ENCODE peak calls at places on chromosome 9, in nine cellular contexts. B is stimulated activated CD4-positive, alpha-beta T cell treated with anti-CD3 and anti-CD28 coated beads, TNF-alpha, amount 100 ng/mL, for 24 hours; Z is activated CD4-positive, alpha-beta T cell treated with anti-CD3 and anti-CD28 coated beads for 1 hour; N is T-helper 1 cell; U is lower lobe of right lung; J is fibroblast of gingiva; I is HS-27A; V is NCI-H82; A is non-pigmented ciliary epithelial cell. F is an unnamed sample.

GRCh38 chr9:36744678-36745077 is 172.0 kb downstream of the MELK start:
- DNase-seq in B (no peak), Z (no peak), N (no peak), U (no peak), J (no peak), I (no peak), V (no peak), A (no peak), F (no peak)

GRCh38 chr9:131237931-131238401 is 38.3 kb downstream of the FAM78A start:
- DNase-seq in B (peak), Z (peak), N (peak), U (peak), J (peak), I (no peak), V (peak), A (peak), F (peak)

GRCh38 chr9:124290053-124290581 is 32.4 kb downstream of the NEK6 start:
- DNase-seq in B (no peak), Z (no peak), N (no peak), U (no peak), J (no peak), I (no peak), V (no peak), A (no peak), F (no peak)

GRCh38 chr9:37582548-37583157 is 6.5 kb upstream of the FBXO10 start:
- DNase-seq in B (no peak), Z (no peak), N (no peak), U (no peak), J (peak), I (no peak), V (peak), A (peak), F (no peak)

GRCh38 chr9:137129089-137129455 is 9.9 kb upstream of the GRIN1 start:
- DNase-seq in B (no peak), Z (no peak), N (no peak), U (no peak), J (no peak), I (no peak), V (peak), A (no peak), F (peak)

GRCh38 chr9:4113711-4114110 is 186.2 kb downstream of the GLIS3 start:
- DNase-seq in B (no peak), Z (no peak), N (no peak), U (no peak), J (peak), I (no peak), V (no peak), A (no peak), F (no peak)

GRCh38 chr9:81826541-81826906 is 101.7 kb upstream of the SPATA31D4 start:
- DNase-seq in B (no peak), Z (no peak), N (no peak), U (peak), J (no peak), I (no peak), V (no peak), A (no peak), F (no peak)

GRCh38 chr9:777978-778377 is 63.5 kb upstream of the DMRT1 start:
- DNase-seq in B (no peak), Z (no peak), N (no peak), U (no peak), J (no peak), I (no peak), V (no peak), A (no peak), F (no peak)

GRCh38 chr9:130918870-130919558 is 20.0 kb downstream of the FIBCD1 start:
- DNase-seq in B (no peak), Z (no peak), N (no peak), U (no peak), J (no peak), I (no peak), V (no peak), A (no peak), F (no peak)

GRCh38 chr9:78575791-78576190 is 278.9 kb downstream of the PSAT1 start:
- DNase-seq in B (no peak), Z (no peak), N (no peak), U (no peak), J (no peak), I (no peak), V (peak), A (no peak), F (no peak)

GRCh38 chr9:126809068-126809467 is 4.2 kb downstream of the ZBTB43 start:
- DNase-seq in B (no peak), Z (no peak), N (no peak), U (no peak), J (peak), I (no peak), V (no peak), A (no peak), F (no peak)

GRCh38 chr9:9299134-9299533 is 1313.7 kb downstream of the PTPRD start:
- DNase-seq in B (no peak), Z (no peak), N (no peak), U (no peak), J (no peak), I (no peak), V (peak), A (no peak), F (no peak)

GRCh38 chr9:36501727-36502126 is 71.0 kb upstream of the MELK start:
- DNase-seq in B (no peak), Z (no peak), N (no peak), U (no peak), J (no peak), I (no peak), V (no peak), A (no peak), F (no peak)

GRCh38 chr9:17018001-17018491 is 116.8 kb upstream of the CNTLN start:
- DNase-seq in B (no peak), Z (no peak), N (no peak), U (no peak), J (peak), I (no peak), V (no peak), A (no peak), F (peak)

GRCh38 chr9:137028281-137029057 is 432 bp upstream of the ABCA2 start:
- DNase-seq in B (peak), Z (peak), N (peak), U (peak), J (peak), I (no peak), V (peak), A (no peak), F (peak)

F was measured in MG63.